ENCODE peak calls at places on chromosomes 7 and 10, in nine cellular contexts. J is KG1; A is HuH-7; E is MCF 10A; W is retinal pigment epithelial cell; C is HEK293T; S is stimulated activated CD8-positive, alpha-beta memory T cell treated with anti-CD3 and anti-CD28 coated beads, Interleukin-7, amount 100 ng/mL, for 24 hours; F is NAMALWA; H is activated T-cell treated with anti-CD3 and anti-CD28 coated beads, Interleukin-2, amount 50 U/mL, for 4 hours. L is an unnamed sample.

GRCh38 chr10:133302230-133302629 is 6.4 kb downstream of the TUBGCP2 start:
- DNase-seq in J (no peak), A (no peak), E (no peak), W (no peak), C (no peak), S (no peak), F (no peak), H (no peak), L (no peak)

GRCh38 chr10:18571076-18571475 is 80.3 kb downstream of the NSUN6 start:
- DNase-seq in J (no peak), A (no peak), E (no peak), W (no peak), C (no peak), S (no peak), F (no peak), H (no peak), L (no peak)

GRCh38 chr7:12730523-12730922 is 43.1 kb downstream of the ARL4A start:
- DNase-seq in J (no peak), A (no peak), E (no peak), W (no peak), C (no peak), S (no peak), F (no peak), H (no peak), L (no peak)

GRCh38 chr10:59362991-59363390 is 642 bp upstream of the FAM13C start:
- DNase-seq in J (no peak), A (peak), E (peak), W (no peak), C (peak), S (no peak), F (no peak), H (no peak), L (peak)

GRCh38 chr7:16904086-16904485 is 22.3 kb upstream of the AGR3 start:
- DNase-seq in J (no peak), A (no peak), E (no peak), W (no peak), C (no peak), S (no peak), F (no peak), H (no peak), L (no peak)

GRCh38 chr7:149721084-149721601 is 52.2 kb downstream of the ZNF467 start:
- DNase-seq in J (no peak), A (no peak), E (no peak), W (no peak), C (no peak), S (no peak), F (no peak), H (no peak), L (no peak)

GRCh38 chr10:78510566-78511323 is 477.1 kb downstream of the RPS24 start:
- DNase-seq in J (no peak), A (no peak), E (no peak), W (no peak), C (no peak), S (no peak), F (no peak), H (no peak), L (no peak)

GRCh38 chr10:122487231-122487765 is 25.9 kb downstream of the HTRA1 start:
- DNase-seq in J (no peak), A (no peak), E (no peak), W (peak), C (peak), S (no peak), F (no peak), H (no peak), L (no peak)

GRCh38 chr7:95396136-95397032 is at the start of gene PON3:
- DNase-seq in J (no peak), A (peak), E (no peak), W (no peak), C (no peak), S (no peak), F (no peak), H (peak), L (no peak)

GRCh38 chr7:1567893-1568292 is 1.9 kb downstream of the PSMG3 start:
- DNase-seq in J (no peak), A (no peak), E (peak), W (no peak), C (no peak), S (no peak), F (no peak), H (no peak), L (no peak)

GRCh38 chr10:6580279-6581029 is 378 bp upstream of the PRKCQ start:
- DNase-seq in J (peak), A (peak), E (peak), W (no peak), C (peak), S (peak), F (peak), H (peak), L (no peak)

GRCh38 chr7:46852795-46853194 is 729.1 kb downstream of the TNS3 start:
- DNase-seq in J (no peak), A (no peak), E (no peak), W (no peak), C (no peak), S (no peak), F (no peak), H (no peak), L (no peak)

GRCh38 chr10:95319239-95319638 is 28.4 kb upstream of the PDLIM1 start:
- DNase-seq in J (no peak), A (no peak), E (no peak), W (no peak), C (no peak), S (no peak), F (no peak), H (no peak), L (no peak)

GRCh38 chr10:78977761-78978305 is 90.9 kb upstream of the ZMIZ1 start:
- DNase-seq in J (no peak), A (peak), E (peak), W (peak), C (no peak), S (no peak), F (no peak), H (no peak), L (no peak)

GRCh38 chr10:25974897-25975459 is 40.9 kb downstream of the MYO3A start:
- DNase-seq in J (no peak), A (no peak), E (no peak), W (peak), C (no peak), S (no peak), F (no peak), H (no peak), L (peak)

GRCh38 chr7:151549644-151550043 is 29.9 kb upstream of the RHEB start:
- DNase-seq in J (no peak), A (no peak), E (no peak), W (no peak), C (no peak), S (no peak), F (no peak), H (no peak), L (no peak)

GRCh38 chr7:51306761-51307160 is 9.8 kb downstream of the COBL start:
- DNase-seq in J (no peak), A (no peak), E (no peak), W (no peak), C (no peak), S (no peak), F (no peak), H (no peak), L (no peak)

GRCh38 chr10:97774811-97775294 is 3.1 kb upstream of the SFRP5 start:
- DNase-seq in J (no peak), A (peak), E (peak), W (no peak), C (no peak), S (no peak), F (no peak), H (no peak), L (no peak)

GRCh38 chr10:35467186-35467585 is 130.9 kb downstream of the CCNY start:
- DNase-seq in J (no peak), A (no peak), E (no peak), W (no peak), C (no peak), S (no peak), F (no peak), H (no peak), L (no peak)

GRCh38 chr10:49599546-49599945 is 10.6 kb upstream of the SLC18A3 start:
- DNase-seq in J (no peak), A (no peak), E (no peak), W (no peak), C (no peak), S (no peak), F (no peak), H (no peak), L (no peak)

GRCh38 chr10:31350891-31351290 is 31.9 kb downstream of the ZEB1 start:
- DNase-seq in J (no peak), A (no peak), E (no peak), W (no peak), C (no peak), S (no peak), F (no peak), H (no peak), L (peak)

GRCh38 chr7:116616555-116617059 is 55.4 kb upstream of the MET start:
- DNase-seq in J (no peak), A (no peak), E (no peak), W (no peak), C (no peak), S (no peak), F (no peak), H (no peak), L (peak)

GRCh38 chr7:2601065-2601464 is 30.7 kb upstream of the TTYH3 start:
- DNase-seq in J (no peak), A (no peak), E (no peak), W (no peak), C (no peak), S (no peak), F (no peak), H (no peak), L (no peak)

GRCh38 chr7:84982199-84982598 is 204.7 kb downstream of the SEMA3D start:
- DNase-seq in J (no peak), A (no peak), E (no peak), W (no peak), C (no peak), S (no peak), F (no peak), H (no peak), L (no peak)

GRCh38 chr10:125120046-125120710 is 40.2 kb downstream of the CTBP2 start:
- DNase-seq in J (no peak), A (no peak), E (no peak), W (no peak), C (no peak), S (no peak), F (no peak), H (no peak), L (no peak)

GRCh38 chr7:101952355-101953247 is 135.2 kb downstream of the CUX1 start:
- DNase-seq in J (no peak), A (no peak), E (peak), W (no peak), C (no peak), S (no peak), F (no peak), H (no peak), L (no peak)

GRCh38 chr7:57203161-57203791 is 71.0 kb upstream of the ZNF479 start:
- DNase-seq in J (no peak), A (no peak), E (no peak), W (no peak), C (no peak), S (no peak), F (no peak), H (no peak), L (no peak)

GRCh38 chr7:150356265-150356897 is 12.2 kb upstream of the REPIN1 start:
- DNase-seq in J (no peak), A (no peak), E (peak), W (no peak), C (peak), S (no peak), F (peak), H (no peak), L (no peak)

GRCh38 chr10:3173173-3173878 is 744 bp upstream of the PITRM1 start:
- DNase-seq in J (no peak), A (peak), E (no peak), W (no peak), C (peak), S (no peak), F (no peak), H (no peak), L (peak)

GRCh38 chr7:154584352-154585252 is 418.3 kb downstream of the PAXIP1 start:
- DNase-seq in J (no peak), A (no peak), E (no peak), W (no peak), C (peak), S (no peak), F (peak), H (no peak), L (no peak)

GRCh38 chr10:52261362-52261761 is 52.7 kb upstream of the DKK1 start:
- DNase-seq in J (no peak), A (no peak), E (peak), W (no peak), C (no peak), S (no peak), F (no peak), H (no peak), L (no peak)

GRCh38 chr10:47255033-47255813 is 44.8 kb upstream of the GDF10 start:
- DNase-seq in J (no peak), A (no peak), E (no peak), W (no peak), C (no peak), S (no peak), F (no peak), H (no peak), L (no peak)

GRCh38 chr10:95431900-95432342 is 129.2 kb downstream of the SORBS1 start:
- DNase-seq in J (no peak), A (no peak), E (peak), W (no peak), C (no peak), S (no peak), F (no peak), H (no peak), L (no peak)

GRCh38 chr7:12385364-12385786 is 18.3 kb downstream of the VWDE start:
- DNase-seq in J (no peak), A (no peak), E (no peak), W (no peak), C (no peak), S (no peak), F (no peak), H (no peak), L (no peak)

GRCh38 chr10:131398166-131398565 is 86.6 kb upstream of the TCERG1L start:
- DNase-seq in J (no peak), A (no peak), E (no peak), W (no peak), C (no peak), S (no peak), F (no peak), H (no peak), L (no peak)

GRCh38 chr10:25026463-25026862 is 10.1 kb downstream of the THNSL1 start:
- DNase-seq in J (no peak), A (no peak), E (peak), W (no peak), C (no peak), S (no peak), F (no peak), H (no peak), L (no peak)

GRCh38 chr7:137925754-137926153 is 76.1 kb downstream of the CREB3L2 start:
- DNase-seq in J (no peak), A (no peak), E (no peak), W (no peak), C (no peak), S (no peak), F (no peak), H (no peak), L (no peak)

GRCh38 chr10:27625452-27626345 is 119.9 kb downstream of the MKX start:
- DNase-seq in J (no peak), A (no peak), E (no peak), W (no peak), C (no peak), S (no peak), F (no peak), H (no peak), L (peak)